ENCODE peak calls at places on chromosomes 5 and 9, in five cellular contexts. P is upper lobe of left lung, D is GM23338, L is prostate gland, T is GM12878. I is an unnamed sample. For H3K27me3, the result is how much of the 10 kb centered on the place peaks cover.

GRCh38 chr5:160970605-160971191 is 118.7 kb upstream of the ATP10B start:
- DNase-seq in L (no peak), D (peak), T (no peak), P (no peak), I (no peak)

GRCh38 chr5:143624465-143624864 is 187.5 kb upstream of the HMHB1 start:
- DNase-seq in T (no peak), P (no peak), D (no peak), L (no peak), I (no peak)

GRCh38 chr5:172722309-172722815 is 48.6 kb downstream of the DUSP1 start:
- DNase-seq in T (no peak), L (no peak), D (no peak), P (no peak), I (no peak)

GRCh38 chr5:172672696-172673095 is 31.6 kb downstream of the NEURL1B start:
- DNase-seq in L (no peak), P (no peak), T (no peak), D (no peak), I (no peak)

GRCh38 chr9:35658894-35659220 is 765 bp downstream of the CCDC107 start:
- DNase-seq in P (no peak), D (no peak), L (no peak), T (no peak), I (no peak)

GRCh38 chr5:148972958-148973357 is 89.9 kb downstream of the SH3TC2 start:
- DNase-seq in P (no peak), T (no peak), D (no peak), L (no peak), I (peak)

GRCh38 chr5:54671111-54671531 is 153.6 kb downstream of the SNX18 start:
- DNase-seq in P (no peak), T (no peak), D (no peak), L (peak), I (no peak)

GRCh38 chr5:10645671-10646070 is 81.8 kb downstream of the ANKRD33B start:
- DNase-seq in P (no peak), D (no peak), L (no peak), T (no peak), I (peak)

GRCh38 chr9:130707225-130707976 is 13.8 kb downstream of the EXOSC2 start:
- DNase-seq in D (peak), T (no peak), P (no peak), L (peak), I (peak)

GRCh38 chr9:114910541-114910940 is 19.9 kb downstream of the TNFSF8 start:
- DNase-seq in D (no peak), P (no peak), L (peak), T (no peak), I (no peak)

GRCh38 chr5:36450229-36451024 is 148.7 kb upstream of the RANBP3L start:
- DNase-seq in D (no peak), P (no peak), T (no peak), L (no peak), I (no peak)

GRCh38 chr5:6720561-6720921 is 7.3 kb downstream of the TENT4A start:
- DNase-seq in T (no peak), D (no peak), L (no peak), P (no peak), I (no peak)

GRCh38 chr5:147234825-147235635 is at the start of gene STK32A:
- DNase-seq in D (peak), L (no peak), P (peak), T (no peak), I (peak)

GRCh38 chr9:70551391-70551790 is 136.9 kb upstream of the KLF9 start:
- DNase-seq in P (no peak), T (no peak), D (no peak), L (no peak), I (no peak)

GRCh38 chr9:105842023-105842644 is 147.8 kb downstream of the TMEM38B start:
- DNase-seq in D (peak), P (no peak), T (peak), L (no peak), I (no peak)

GRCh38 chr9:136795027-136795402 is 1.1 kb upstream of the CCDC183 start:
- DNase-seq in L (no peak), P (no peak), D (no peak), T (no peak), I (no peak)
- TF ChIP-seq POLR2AphosphoS5 in L (no peak), P (no peak), D (no peak), T (no peak), I (no peak)

DNA sequence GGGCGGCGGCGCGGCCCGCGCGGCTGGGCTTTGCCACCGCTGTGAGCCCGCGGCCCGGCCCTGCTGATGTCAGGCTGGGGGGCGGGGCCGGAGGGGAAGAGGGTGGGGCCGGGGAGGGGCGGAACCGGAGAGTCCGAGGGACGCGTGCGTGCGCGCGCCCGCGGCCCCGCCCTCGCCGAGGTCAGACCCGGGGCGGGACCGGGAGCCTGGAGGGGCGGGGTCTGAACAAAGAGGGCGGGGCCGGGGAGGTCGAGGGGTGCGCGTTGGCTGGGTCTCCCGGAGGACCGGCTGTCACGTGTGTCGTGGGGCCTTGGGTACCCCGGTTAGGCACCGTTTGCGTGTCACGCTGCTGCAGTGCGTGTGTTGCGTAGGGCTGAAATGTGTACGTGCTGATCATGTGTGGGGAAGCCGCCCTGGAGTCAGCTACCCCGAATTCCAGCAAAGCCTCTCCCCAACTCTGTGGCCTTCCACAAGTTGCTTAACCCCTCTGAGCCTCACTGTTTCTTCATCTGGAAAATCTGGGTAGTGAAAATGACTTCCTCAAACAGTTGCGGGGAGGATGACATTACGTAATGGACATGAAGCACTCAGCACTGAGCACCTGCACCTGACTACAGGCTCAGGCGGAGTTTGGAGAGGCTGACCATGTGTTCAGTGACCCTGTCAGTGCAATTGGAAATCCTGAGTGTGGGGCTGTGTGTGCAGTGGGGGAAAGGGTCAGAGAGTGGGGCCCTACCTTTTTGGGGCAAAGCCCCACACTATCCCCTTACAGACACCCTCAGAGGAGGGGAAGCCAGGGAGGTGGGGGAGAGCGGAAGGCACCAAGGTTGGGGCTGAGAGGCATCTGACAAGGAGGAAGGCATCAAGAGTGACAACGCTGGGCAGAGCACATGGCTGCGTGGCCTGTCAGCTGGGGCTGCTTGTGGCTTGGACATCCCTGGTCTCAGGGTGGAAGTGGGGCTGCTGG is at the start of gene RALGDS:
- DNase-seq in P (peak), D (peak), L (peak), T (no peak), I (peak)
- H3K27me3 ChIP-seq in P (under half), D (under half), L (under half), T (under half), I (under half)

GRCh38 chr9:71655778-71656177 is 112.5 kb downstream of the CEMIP2 start:
- DNase-seq in L (no peak), D (no peak), T (no peak), P (no peak), I (no peak)
- TF ChIP-seq CTCF in L (no peak), D (no peak), T (no peak), P (no peak), I (no peak)

DNA sequence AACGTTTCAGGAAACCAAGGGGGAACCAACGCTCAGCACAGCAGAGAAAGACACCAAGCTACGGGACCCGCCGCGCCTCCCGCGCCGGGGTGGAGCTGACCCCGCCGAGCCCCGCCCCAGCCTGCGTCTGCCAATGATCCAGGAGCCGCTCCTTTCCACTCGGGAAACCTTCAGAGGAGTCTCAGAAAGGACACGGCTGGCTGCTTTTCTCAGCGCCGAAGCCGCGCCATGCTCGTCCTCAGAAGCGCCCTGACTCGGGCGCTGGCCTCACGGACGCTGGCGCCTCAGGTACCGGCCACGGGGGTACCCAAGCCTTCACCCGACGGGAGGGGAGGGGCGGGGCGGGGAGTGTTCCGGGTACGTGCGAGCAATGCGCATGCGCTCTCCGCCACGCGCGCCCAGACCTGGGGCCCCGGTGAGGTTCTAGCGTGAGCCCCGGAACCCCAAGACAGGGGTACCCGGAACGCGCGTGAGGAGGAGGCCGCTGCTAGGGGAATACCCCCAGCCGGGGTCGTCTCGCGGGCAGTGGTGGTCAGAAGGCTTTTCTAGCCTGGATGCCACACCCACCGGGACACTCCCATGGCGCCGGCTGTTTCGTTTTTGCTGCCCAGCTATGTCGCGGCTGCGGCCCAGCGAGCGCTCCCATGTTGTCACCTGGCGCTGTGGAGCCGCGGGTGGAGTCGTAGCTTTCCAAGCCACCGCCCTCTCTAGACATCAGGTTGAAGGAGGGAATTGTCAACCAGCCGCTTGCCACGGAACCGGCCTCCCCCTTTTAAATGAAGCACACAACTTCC is at the start of gene NIPSNAP3A:
- DNase-seq in T (peak), D (peak), P (peak), L (peak), I (peak)
- TF ChIP-seq POLR2AphosphoS5 in T (peak), D (peak), P (peak), L (peak), I (peak)

GRCh38 chr9:21682376-21682775 is 120.1 kb upstream of the MTAP start:
- DNase-seq in D (no peak), T (no peak), P (no peak), L (no peak), I (no peak)

GRCh38 chr9:21684231-21684630 is 118.2 kb upstream of the MTAP start:
- DNase-seq in P (no peak), T (no peak), D (no peak), L (no peak), I (no peak)

GRCh38 chr9:21683484-21684175 is 118.8 kb upstream of the MTAP start:
- DNase-seq in P (no peak), D (no peak), L (no peak), T (no peak), I (no peak)

GRCh38 chr9:21681641-21682040 is 120.8 kb upstream of the MTAP start:
- DNase-seq in D (no peak), L (no peak), T (no peak), P (no peak), I (no peak)

DNA sequence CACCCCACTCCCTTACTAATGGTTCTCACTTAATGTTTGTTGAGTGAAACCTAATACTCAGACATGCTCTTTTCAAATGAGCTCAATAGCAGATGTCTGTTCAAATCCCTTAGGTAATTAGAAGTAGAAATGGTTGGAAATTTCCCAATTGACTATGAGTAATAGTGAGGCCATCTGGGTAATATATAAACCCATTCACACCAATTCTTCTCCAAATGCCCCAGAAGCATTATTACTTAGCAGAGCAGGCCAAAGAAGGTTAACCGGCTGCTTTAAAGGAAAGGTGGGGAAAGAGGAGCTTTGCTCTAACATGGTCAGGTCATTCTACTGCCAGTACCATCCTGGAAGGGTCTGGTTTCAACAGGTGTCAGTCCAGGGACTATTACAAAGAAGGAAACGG is 119.5 kb upstream of the MTAP start:
- DNase-seq in L (no peak), D (no peak), P (no peak), T (no peak), I (no peak)
- H3K27me3 ChIP-seq in L (under half), D (under half), P (under half), T (under half), I (under half)

I was measured in stomach.